ENCODE peak calls at places on chromosomes 7 and 10, in nine cellular contexts. H is brain microvascular endothelial cell; D is cardiac muscle cell; F is mucosa of descending colon; W is HCT116; I is CD8-positive, alpha-beta memory T cell; S is tibial artery; L is colonic mucosa; A is heart left ventricle. J is an unnamed sample.

GRCh38 chr7:157691521-157692155 is 354.8 kb downstream of the DNAJB6 start:
- DNase-seq in F (no peak), I (no peak), S (no peak), A (no peak), D (no peak), L (no peak), H (no peak), W (no peak), J (no peak)

GRCh38 chr10:119667562-119668328 is 16.6 kb downstream of the BAG3 start:
- DNase-seq in I (no peak), W (peak), L (no peak), F (no peak), S (peak), D (peak), A (peak), H (peak), J (peak)

GRCh38 chr10:72245949-72246525 is 27.7 kb upstream of the DDIT4 start:
- DNase-seq in W (no peak), D (no peak), S (no peak), F (no peak), H (no peak), L (no peak), I (no peak), A (no peak), J (no peak)

GRCh38 chr7:157625973-157626790 is 289.4 kb downstream of the DNAJB6 start:
- DNase-seq in A (no peak), H (no peak), D (no peak), I (no peak), S (no peak), F (no peak), W (no peak), L (no peak), J (no peak)

GRCh38 chr10:79038841-79039201 is 29.9 kb upstream of the ZMIZ1 start:
- DNase-seq in D (peak), I (no peak), F (no peak), L (no peak), W (no peak), H (no peak), S (peak), A (no peak), J (peak)

GRCh38 chr7:102432476-102433318 is 678 bp upstream of the ORAI2 start:
- DNase-seq in I (no peak), W (no peak), A (no peak), H (no peak), D (peak), L (no peak), S (no peak), F (no peak), J (no peak)

GRCh38 chr7:84939888-84940287 is 247.0 kb downstream of the SEMA3D start:
- DNase-seq in A (no peak), F (no peak), D (no peak), S (no peak), H (no peak), I (no peak), L (no peak), W (no peak), J (no peak)

GRCh38 chr7:33193308-33193864 is 64.0 kb downstream of the BBS9 start:
- DNase-seq in D (no peak), W (no peak), I (no peak), S (no peak), A (no peak), F (no peak), H (no peak), L (no peak), J (no peak)

GRCh38 chr10:123637326-123637880 is 28.8 kb upstream of the GPR26 start:
- DNase-seq in W (peak), S (no peak), L (no peak), H (no peak), A (no peak), I (no peak), F (no peak), D (no peak), J (no peak)

GRCh38 chr7:149771199-149771636 is 2.2 kb downstream of the ZNF467 start:
- DNase-seq in I (no peak), L (no peak), W (no peak), S (no peak), H (no peak), A (no peak), F (no peak), D (no peak), J (no peak)

GRCh38 chr10:84204122-84204521 is 9.8 kb downstream of the CDHR1 start:
- DNase-seq in S (no peak), H (no peak), A (no peak), D (no peak), I (no peak), L (no peak), F (no peak), W (peak), J (no peak)

DNA sequence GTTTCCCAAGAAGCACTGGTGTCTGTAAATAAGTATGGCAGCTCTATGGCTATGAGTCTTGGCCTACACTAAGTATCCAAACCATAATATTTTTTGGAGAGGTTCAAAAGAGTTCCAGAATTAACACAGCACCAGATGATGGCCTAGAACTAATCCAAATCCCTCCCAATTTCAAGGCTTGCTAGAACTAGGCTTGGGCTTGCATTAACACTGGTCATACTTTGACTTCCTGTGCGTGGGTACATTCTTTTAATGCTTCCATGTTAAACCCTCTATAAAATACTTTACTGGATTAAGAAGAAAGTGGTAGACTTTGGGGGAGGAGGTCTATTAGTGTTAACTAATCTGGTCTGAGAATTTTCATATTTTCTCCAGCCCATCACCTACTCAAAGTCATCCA is 3.1 kb downstream of the AASS start:
- DNase-seq in L (no peak), S (no peak), A (no peak), D (no peak), F (no peak), H (no peak), I (no peak), W (no peak), J (no peak)
- H3K4me3 ChIP-seq in L (no peak), S (no peak), A (no peak), D (no peak), F (no peak), H (no peak), I (no peak), W (no peak), J (no peak)

GRCh38 chr10:7288060-7288690 is 122.7 kb downstream of the SFMBT2 start:
- DNase-seq in I (no peak), D (no peak), A (no peak), S (no peak), F (no peak), W (no peak), H (no peak), L (no peak), J (no peak)
- H3K4me3 ChIP-seq in I (no peak), D (no peak), A (no peak), S (no peak), F (no peak), W (no peak), H (no peak), L (no peak), J (no peak)

GRCh38 chr7:104981671-104982036 is 32.4 kb upstream of the KMT2E start:
- DNase-seq in H (no peak), W (no peak), D (no peak), I (no peak), L (no peak), A (no peak), F (no peak), S (no peak), J (no peak)
- H3K4me3 ChIP-seq in H (no peak), W (no peak), D (peak), I (no peak), L (no peak), A (no peak), F (no peak), S (no peak), J (no peak)

DNA sequence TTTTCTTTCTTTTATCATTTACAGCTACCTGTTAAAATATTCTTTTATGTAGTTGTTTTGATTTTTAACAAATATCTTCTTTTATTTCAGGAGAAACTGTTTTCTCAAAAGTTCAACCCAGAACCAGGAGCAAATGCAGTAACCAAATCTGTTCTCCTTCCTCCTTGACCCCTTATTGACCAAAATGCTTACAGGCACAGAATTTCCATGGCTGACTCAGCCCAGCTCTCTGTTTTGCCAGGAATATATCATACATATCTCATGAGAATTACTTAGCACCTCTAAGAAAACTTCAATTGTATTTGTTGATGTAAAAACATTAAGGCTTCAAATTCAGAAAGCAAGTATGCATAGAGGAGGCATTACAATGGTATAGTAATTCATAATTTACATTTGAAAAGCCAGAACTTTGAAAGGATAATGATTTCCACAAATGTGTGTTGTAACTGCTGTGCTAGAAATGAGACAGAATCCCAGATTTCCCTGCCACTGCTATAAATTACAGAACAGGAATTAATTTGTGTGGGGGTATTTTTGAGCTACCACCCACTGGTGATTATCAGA is 2.2 kb downstream of the GSAP start:
- DNase-seq in L (no peak), D (no peak), F (no peak), I (no peak), W (no peak), H (no peak), S (no peak), A (no peak), J (no peak)
- H3K4me3 ChIP-seq in L (no peak), D (no peak), F (no peak), I (no peak), W (no peak), H (no peak), S (no peak), A (no peak), J (no peak)

J was measured in skeletal muscle cell.